ENCODE peak calls at places on chromosomes 11 and 22, in four cellular contexts. G, E, V and H are unnamed samples.

GRCh38 chr22:19522190-19522880 is 1.9 kb downstream of the CLDN5 start:
- DNase-seq in G (no peak), E (no peak), V (no peak), H (peak; percentile 14)

GRCh38 chr22:50179937-50180726 is 5.6 kb upstream of the TRABD start:
- DNase-seq in G (no peak), E (no peak), V (no peak), H (no peak)

GRCh38 chr11:76783901-76784813 is 1.0 kb downstream of the TSKU start:
- DNase-seq in G (no peak), E (peak; percentile 94), V (no peak), H (peak; percentile 56)

GRCh38 chr11:110526323-110526722 is 96.6 kb downstream of the FDX1 start:
- DNase-seq in G (no peak), E (no peak), V (no peak), H (no peak)

GRCh38 chr22:36486619-36487384 is 5.4 kb upstream of the TXN2 start:
- DNase-seq in G (peak; percentile 71), E (peak; percentile 81), V (no peak), H (peak; percentile 61)

GRCh38 chr22:26981111-26981510 is 323.7 kb downstream of the MIAT start:
- DNase-seq in G (no peak), E (no peak), V (no peak), H (no peak)

GRCh38 chr11:66951927-66952337 is 6.3 kb downstream of the PC start:
- DNase-seq in G (no peak), E (no peak), V (no peak), H (peak; percentile 71)

GRCh38 chr11:93031386-93031785 is 61.9 kb downstream of the MTNR1B start:
- DNase-seq in G (peak; percentile 31), E (peak; percentile 61), V (no peak), H (peak; percentile 32)

GRCh38 chr11:72220696-72221363 is 3.7 kb upstream of the INPPL1 start:
- DNase-seq in G (no peak), E (no peak), V (no peak), H (no peak)

GRCh38 chr11:2300936-2301630 is 635 bp downstream of the C11orf21 start:
- DNase-seq in G (peak; percentile 29), E (no peak), V (no peak), H (no peak)

GRCh38 chr11:86793307-86793706 is 7.0 kb upstream of the PRSS23 start:
- DNase-seq in G (no peak), E (no peak), V (no peak), H (no peak)

GRCh38 chr11:18696638-18697225 is 1.8 kb upstream of the TMEM86A start:
- DNase-seq in G (no peak), E (no peak), V (no peak), H (no peak)

GRCh38 chr22:24011735-24012068 is 598 bp downstream of the CABIN1 start:
- DNase-seq in G (no peak), E (peak; percentile 56), V (no peak), H (no peak)

GRCh38 chr11:112023104-112023503 is 2.1 kb upstream of the DLAT start:
- DNase-seq in G (no peak), E (peak; percentile 9), V (no peak), H (peak; percentile 52)

GRCh38 chr11:73969991-73970800 is 12.4 kb downstream of the UCP2 start:
- DNase-seq in G (peak; percentile 36), E (no peak), V (no peak), H (no peak)

GRCh38 chr22:44758354-44758969 is 6.1 kb downstream of the ARHGAP8 start:
- DNase-seq in G (no peak), E (no peak), V (no peak), H (peak; percentile 65)

GRCh38 chr22:23305922-23306374 is 125.6 kb downstream of the BCR start:
- DNase-seq in G (no peak), E (no peak), V (no peak), H (peak; percentile 91)

GRCh38 chr11:118415051-118415738 is 13.8 kb downstream of the ATP5MG start:
- DNase-seq in G (no peak), E (no peak), V (no peak), H (no peak)

GRCh38 chr22:32206774-32207758 is 2.2 kb upstream of the RFPL2 start:
- DNase-seq in G (peak; percentile 61), E (peak; percentile 86), V (no peak), H (peak; percentile 28)

GRCh38 chr22:50434849-50435700 is 39.8 kb downstream of the SBF1 start:
- DNase-seq in G (no peak), E (no peak), V (no peak), H (no peak)

GRCh38 chr11:102313225-102313940 is 3.9 kb upstream of the BIRC3 start:
- DNase-seq in G (no peak), E (no peak), V (no peak), H (no peak)

GRCh38 chr11:59144096-59144495 is 1.4 kb downstream of the FAM111A start:
- DNase-seq in G (no peak), E (no peak), V (no peak), H (peak; percentile 33)

GRCh38 chr22:39518996-39519680 is 1.2 kb upstream of the ATF4 start:
- DNase-seq in G (peak; percentile 56), E (no peak), V (no peak), H (peak; percentile 62)

GRCh38 chr11:1866226-1866625 is 13.3 kb downstream of the LSP1 start:
- DNase-seq in G (no peak), E (no peak), V (no peak), H (no peak)